ENCODE peak calls at places on chromosomes 11 and 22, in ten cellular contexts. M is stimulated activated CD4-positive, alpha-beta T cell treated with anti-CD3 and anti-CD28 coated beads, Interleukin-1b, Interleukin-23, amount 100 ng/mL, for 1 hour; X is HEK293T; D is activated T-cell treated with anti-CD3 and anti-CD28 coated beads, Interleukin-2, amount 50 U/mL, for 1 hour; J is activated gamma-delta T cell treated with Interleukin-2 at 50 U/mL for 16 hours; R is IMR-90; B is D721Med; A is bronchial epithelial cell; Y is naive thymus-derived CD8-positive, alpha-beta T cell; T is AG04450. W is an unnamed sample.

GRCh38 chr22:36775589-36775965 is 342 bp downstream of the IFT27 start:
- DNase-seq in T (no peak), J (peak; percentile 31), R (peak; percentile 5), D (no peak), A (no peak), X (peak; percentile 34), M (no peak), Y (peak; percentile 16), B (no peak), W (no peak)

GRCh38 chr11:119713361-119714040 is 15.5 kb downstream of the NECTIN1 start:
- DNase-seq in R (no peak), B (no peak), T (no peak), X (no peak), J (no peak), Y (no peak), M (no peak), D (no peak), A (no peak), W (no peak)

GRCh38 chr11:77517226-77517625 is 43.3 kb upstream of the PAK1 start:
- DNase-seq in R (no peak), A (no peak), D (no peak), X (no peak), B (no peak), J (no peak), T (no peak), Y (no peak), M (no peak), W (no peak)

GRCh38 chr22:50621491-50621880 is 6.5 kb downstream of the ARSA start:
- DNase-seq in X (no peak), A (peak; percentile 21), J (peak; percentile 49), R (no peak), M (no peak), Y (peak; percentile 35), B (no peak), D (peak; percentile 58), T (no peak), W (no peak)

GRCh38 chr22:22085702-22086500 is 103.3 kb upstream of the TOP3B start:
- DNase-seq in J (no peak), D (no peak), R (peak; percentile 72), X (no peak), Y (no peak), T (no peak), B (no peak), M (no peak), A (peak; percentile 29), W (no peak)

GRCh38 chr11:103789957-103790356 is 246.5 kb upstream of the DDI1 start:
- DNase-seq in R (no peak), X (no peak), Y (no peak), M (no peak), B (no peak), D (no peak), J (no peak), A (no peak), T (no peak), W (no peak)

GRCh38 chr11:64661146-64661545 is 61.9 kb downstream of the NRXN2 start:
- DNase-seq in R (peak; percentile 62), M (no peak), T (peak; percentile 10), X (no peak), Y (no peak), J (no peak), B (no peak), D (no peak), A (no peak), W (no peak)

GRCh38 chr22:30309981-30310672 is 16.6 kb downstream of the TBC1D10A start:
- DNase-seq in A (peak; percentile 85), X (no peak), Y (no peak), M (no peak), D (no peak), T (no peak), R (peak; percentile 72), J (peak; percentile 31), B (no peak), W (no peak)

GRCh38 chr11:63610604-63611394 is 3.4 kb downstream of the PLAAT3 start:
- DNase-seq in M (no peak), R (no peak), D (no peak), A (no peak), J (no peak), X (no peak), T (no peak), B (no peak), Y (no peak), W (peak; percentile 35)

GRCh38 chr11:8810331-8811301 is 100.4 kb upstream of the AKIP1 start:
- DNase-seq in B (peak; percentile 83), Y (no peak), T (peak; percentile 61), A (peak; percentile 75), R (peak; percentile 81), M (no peak), J (no peak), D (no peak), X (no peak), W (peak; percentile 80)

GRCh38 chr22:19756288-19757128 is 4.1 kb upstream of the TBX1 start:
- DNase-seq in Y (peak; percentile 64), M (peak; percentile 47), B (no peak), R (no peak), D (peak; percentile 74), J (peak; percentile 65), X (peak; percentile 73), A (peak; percentile 28), T (no peak), W (peak; percentile 70)

GRCh38 chr22:38984224-38984623 is 2.1 kb downstream of the APOBEC3B start:
- DNase-seq in A (no peak), Y (no peak), B (no peak), T (no peak), D (no peak), J (no peak), X (no peak), M (no peak), R (no peak), W (no peak)

GRCh38 chr11:74354036-74354435 is 42.6 kb upstream of the P4HA3 start:
- DNase-seq in A (no peak), D (no peak), X (no peak), Y (no peak), R (no peak), J (no peak), T (no peak), M (no peak), B (no peak), W (no peak)

GRCh38 chr22:50104149-50104548 is 14.3 kb downstream of the MOV10L1 start:
- DNase-seq in Y (no peak), X (peak; percentile 6), D (no peak), A (no peak), R (no peak), J (no peak), T (no peak), B (no peak), M (no peak), W (no peak)

GRCh38 chr22:49010901-49011300 is 816.8 kb downstream of the BRD1 start:
- DNase-seq in Y (no peak), M (no peak), J (no peak), T (no peak), D (no peak), A (no peak), X (no peak), R (no peak), B (no peak), W (no peak)

GRCh38 chr22:37560682-37561208 is 465 bp downstream of the CDC42EP1 start:
- DNase-seq in M (no peak), T (no peak), R (peak; percentile 53), B (no peak), A (no peak), D (no peak), J (no peak), Y (no peak), X (peak; percentile 49), W (no peak)

GRCh38 chr11:125025968-125026367 is 37.1 kb upstream of the SLC37A2 start:
- DNase-seq in A (no peak), B (no peak), M (no peak), R (no peak), Y (no peak), T (no peak), D (no peak), J (no peak), X (no peak), W (peak; percentile 12)

GRCh38 chr22:47299879-47300697 is 537.6 kb downstream of the TBC1D22A start:
- DNase-seq in J (no peak), D (no peak), T (no peak), A (no peak), B (no peak), M (no peak), Y (no peak), R (no peak), X (no peak), W (no peak)

GRCh38 chr22:33129621-33130020 is 71.4 kb upstream of the SYN3 start:
- DNase-seq in M (no peak), T (no peak), Y (no peak), A (no peak), B (no peak), D (no peak), R (no peak), X (no peak), J (no peak), W (no peak)

GRCh38 chr11:3181722-3182461 is 16.8 kb upstream of the OSBPL5 start:
- DNase-seq in M (no peak), A (no peak), B (no peak), D (no peak), X (no peak), Y (no peak), T (no peak), R (no peak), J (no peak), W (no peak)

GRCh38 chr11:118148877-118149276 is 3.7 kb downstream of the SCN4B start:
- DNase-seq in A (no peak), R (no peak), J (no peak), Y (no peak), X (no peak), D (no peak), T (no peak), M (no peak), B (no peak), W (no peak)

GRCh38 chr22:49921508-49922278 is 3.3 kb downstream of the CRELD2 start:
- DNase-seq in R (no peak), B (no peak), T (no peak), A (no peak), D (no peak), J (no peak), X (no peak), M (no peak), Y (no peak), W (no peak)

GRCh38 chr11:114796954-114797721 is 118.8 kb downstream of the NXPE2 start:
- DNase-seq in R (no peak), X (no peak), J (no peak), T (no peak), B (no peak), M (no peak), D (no peak), A (no peak), Y (no peak), W (no peak)

GRCh38 chr11:112364962-112365481 is 104.4 kb upstream of the PLET1 start:
- DNase-seq in X (no peak), J (no peak), T (peak; percentile 98), D (no peak), A (peak; percentile 79), B (no peak), M (no peak), Y (no peak), R (peak; percentile 99), W (no peak)

GRCh38 chr22:45903355-45904149 is 73.4 kb downstream of the WNT7B start:
- DNase-seq in A (peak; percentile 48), D (no peak), J (no peak), M (no peak), X (no peak), R (peak; percentile 69), Y (no peak), B (no peak), T (peak; percentile 27), W (no peak)

GRCh38 chr22:49099496-49100124 is 728.1 kb downstream of the BRD1 start:
- DNase-seq in M (no peak), X (no peak), R (no peak), T (no peak), B (no peak), J (no peak), D (no peak), A (no peak), Y (no peak), W (no peak)

GRCh38 chr11:63501236-63501635 is 4.6 kb upstream of the LGALS12 start:
- DNase-seq in B (no peak), D (no peak), Y (no peak), T (no peak), M (no peak), J (no peak), A (no peak), X (no peak), R (no peak), W (no peak)

GRCh38 chr22:44658371-44658953 is 43.5 kb upstream of the PRR5 start:
- DNase-seq in Y (no peak), T (no peak), J (no peak), D (no peak), M (no peak), A (no peak), B (no peak), R (peak; percentile 62), X (no peak), W (no peak)